ENCODE peak calls at places on chromosomes 12 and 14, in ten cellular contexts. One of them, this sample, is unnamed.
A peak's percentile ranks its signal among the peaks of the same experiment; 100 is the strongest.

GRCh38 chr12:116295327-116296263 is 18.1 kb upstream of the MED13L start:
- DNase-seq in fibroblast of lung: no peak
- DNase-seq in astrocyte of the cerebellum: no peak
- DNase-seq in colonic mucosa: no peak
- DNase-seq in brain microvascular endothelial cell: no peak
- DNase-seq in left lung: no peak
- DNase-seq in CD8-positive, alpha-beta memory T cell: no peak
- DNase-seq in astrocyte of the spinal cord: no peak
- DNase-seq in SK-N-SH: no peak
- DNase-seq in aorta: no peak
- DNase-seq in this sample: no peak

GRCh38 chr14:52131640-52132320 is 62.9 kb upstream of the NID2 start:
- DNase-seq in left lung: peak; percentile 61
- DNase-seq in colonic mucosa: peak; percentile 95
- DNase-seq in SK-N-SH: peak; percentile 89
- DNase-seq in aorta: peak; percentile 78
- DNase-seq in astrocyte of the cerebellum: peak; percentile 93
- DNase-seq in fibroblast of lung: peak; percentile 96
- DNase-seq in astrocyte of the spinal cord: peak; percentile 93
- DNase-seq in brain microvascular endothelial cell: peak; percentile 93
- DNase-seq in CD8-positive, alpha-beta memory T cell: peak; percentile 60
- DNase-seq in this sample: peak; percentile 67

GRCh38 chr12:73076760-73077159 is 804.6 kb downstream of the TRHDE start:
- DNase-seq in aorta: no peak
- DNase-seq in colonic mucosa: no peak
- DNase-seq in fibroblast of lung: no peak
- DNase-seq in CD8-positive, alpha-beta memory T cell: no peak
- DNase-seq in SK-N-SH: no peak
- DNase-seq in left lung: no peak
- DNase-seq in brain microvascular endothelial cell: no peak
- DNase-seq in astrocyte of the cerebellum: no peak
- DNase-seq in astrocyte of the spinal cord: no peak
- DNase-seq in this sample: no peak

GRCh38 chr14:99737451-99737951 is 53.4 kb downstream of the CYP46A1 start:
- DNase-seq in SK-N-SH: peak; percentile 67
- DNase-seq in left lung: peak; percentile 68
- DNase-seq in astrocyte of the spinal cord: no peak
- DNase-seq in colonic mucosa: peak; percentile 41
- DNase-seq in fibroblast of lung: no peak
- DNase-seq in aorta: peak; percentile 89
- DNase-seq in astrocyte of the cerebellum: no peak
- DNase-seq in brain microvascular endothelial cell: no peak
- DNase-seq in CD8-positive, alpha-beta memory T cell: no peak
- DNase-seq in this sample: peak; percentile 26

GRCh38 chr12:39685854-39686608 is 66.4 kb upstream of the ABCD2 start:
- DNase-seq in aorta: no peak
- DNase-seq in SK-N-SH: no peak
- DNase-seq in colonic mucosa: no peak
- DNase-seq in fibroblast of lung: no peak
- DNase-seq in astrocyte of the spinal cord: no peak
- DNase-seq in brain microvascular endothelial cell: no peak
- DNase-seq in left lung: no peak
- DNase-seq in CD8-positive, alpha-beta memory T cell: no peak
- DNase-seq in astrocyte of the cerebellum: no peak
- DNase-seq in this sample: no peak

GRCh38 chr12:78403136-78403535 is 461.4 kb upstream of the SYT1 start:
- DNase-seq in aorta: no peak
- DNase-seq in SK-N-SH: peak; percentile 16
- DNase-seq in colonic mucosa: no peak
- DNase-seq in fibroblast of lung: peak; percentile 46
- DNase-seq in astrocyte of the spinal cord: peak; percentile 80
- DNase-seq in astrocyte of the cerebellum: peak; percentile 49
- DNase-seq in CD8-positive, alpha-beta memory T cell: no peak
- DNase-seq in brain microvascular endothelial cell: peak; percentile 90
- DNase-seq in left lung: no peak
- DNase-seq in this sample: no peak

GRCh38 chr12:31832740-31833540 is 104.1 kb upstream of the AMN1 start:
- DNase-seq in colonic mucosa: no peak
- DNase-seq in aorta: no peak
- DNase-seq in astrocyte of the cerebellum: no peak
- DNase-seq in left lung: no peak
- DNase-seq in fibroblast of lung: no peak
- DNase-seq in CD8-positive, alpha-beta memory T cell: peak; percentile 49
- DNase-seq in astrocyte of the spinal cord: no peak
- DNase-seq in SK-N-SH: no peak
- DNase-seq in brain microvascular endothelial cell: no peak
- DNase-seq in this sample: no peak

GRCh38 chr12:51391047-51391837 is at the start of gene GALNT6:
- DNase-seq in fibroblast of lung: no peak
- DNase-seq in SK-N-SH: peak; percentile 76
- DNase-seq in left lung: peak; percentile 61
- DNase-seq in colonic mucosa: peak; percentile 85
- DNase-seq in CD8-positive, alpha-beta memory T cell: peak; percentile 80
- DNase-seq in astrocyte of the cerebellum: no peak
- DNase-seq in brain microvascular endothelial cell: no peak
- DNase-seq in astrocyte of the spinal cord: no peak
- DNase-seq in aorta: peak; percentile 66
- DNase-seq in this sample: peak; percentile 29

GRCh38 chr14:96255501-96256366 is at the start of gene BDKRB1:
- DNase-seq in left lung: no peak
- DNase-seq in astrocyte of the spinal cord: peak; percentile 32
- DNase-seq in CD8-positive, alpha-beta memory T cell: no peak
- DNase-seq in SK-N-SH: no peak
- DNase-seq in fibroblast of lung: peak; percentile 88
- DNase-seq in colonic mucosa: no peak
- DNase-seq in astrocyte of the cerebellum: no peak
- DNase-seq in aorta: no peak
- DNase-seq in brain microvascular endothelial cell: no peak
- DNase-seq in this sample: no peak

GRCh38 chr14:23442721-23443356 is 7.4 kb upstream of the MYH7 start:
- DNase-seq in fibroblast of lung: no peak
- DNase-seq in left lung: no peak
- DNase-seq in astrocyte of the spinal cord: no peak
- DNase-seq in SK-N-SH: no peak
- DNase-seq in aorta: no peak
- DNase-seq in astrocyte of the cerebellum: no peak
- DNase-seq in CD8-positive, alpha-beta memory T cell: no peak
- DNase-seq in colonic mucosa: no peak
- DNase-seq in brain microvascular endothelial cell: no peak
- DNase-seq in this sample: no peak

GRCh38 chr14:105531088-105531957 is 4.9 kb downstream of the TMEM121 start:
- DNase-seq in brain microvascular endothelial cell: no peak
- DNase-seq in colonic mucosa: no peak
- DNase-seq in SK-N-SH: no peak
- DNase-seq in aorta: no peak
- DNase-seq in astrocyte of the spinal cord: no peak
- DNase-seq in astrocyte of the cerebellum: no peak
- DNase-seq in CD8-positive, alpha-beta memory T cell: no peak
- DNase-seq in fibroblast of lung: no peak
- DNase-seq in left lung: no peak
- DNase-seq in this sample: no peak

GRCh38 chr14:105528197-105528858 is 1.9 kb downstream of the TMEM121 start:
- DNase-seq in aorta: peak; percentile 87
- DNase-seq in CD8-positive, alpha-beta memory T cell: peak; percentile 83
- DNase-seq in SK-N-SH: peak; percentile 97
- DNase-seq in colonic mucosa: peak; percentile 79
- DNase-seq in astrocyte of the cerebellum: peak; percentile 16
- DNase-seq in brain microvascular endothelial cell: peak; percentile 37
- DNase-seq in fibroblast of lung: peak; percentile 64
- DNase-seq in left lung: peak; percentile 74
- DNase-seq in astrocyte of the spinal cord: peak; percentile 58
- DNase-seq in this sample: peak; percentile 69

GRCh38 chr14:105528859-105529505 is 2.6 kb downstream of the TMEM121 start:
- DNase-seq in astrocyte of the cerebellum: no peak
- DNase-seq in aorta: no peak
- DNase-seq in fibroblast of lung: no peak
- DNase-seq in colonic mucosa: no peak
- DNase-seq in astrocyte of the spinal cord: no peak
- DNase-seq in CD8-positive, alpha-beta memory T cell: no peak
- DNase-seq in brain microvascular endothelial cell: no peak
- DNase-seq in SK-N-SH: no peak
- DNase-seq in left lung: no peak
- DNase-seq in this sample: no peak

GRCh38 chr14:105530446-105531087 is 4.2 kb downstream of the TMEM121 start:
- DNase-seq in aorta: no peak
- DNase-seq in left lung: no peak
- DNase-seq in fibroblast of lung: no peak
- DNase-seq in colonic mucosa: no peak
- DNase-seq in brain microvascular endothelial cell: no peak
- DNase-seq in CD8-positive, alpha-beta memory T cell: no peak
- DNase-seq in SK-N-SH: no peak
- DNase-seq in astrocyte of the cerebellum: no peak
- DNase-seq in astrocyte of the spinal cord: no peak
- DNase-seq in this sample: no peak

GRCh38 chr14:105529506-105530445 is 3.4 kb downstream of the TMEM121 start:
- DNase-seq in left lung: no peak
- DNase-seq in CD8-positive, alpha-beta memory T cell: peak; percentile 62
- DNase-seq in brain microvascular endothelial cell: no peak
- DNase-seq in SK-N-SH: no peak
- DNase-seq in fibroblast of lung: no peak
- DNase-seq in astrocyte of the cerebellum: no peak
- DNase-seq in astrocyte of the spinal cord: no peak
- DNase-seq in colonic mucosa: no peak
- DNase-seq in aorta: no peak
- DNase-seq in this sample: no peak
- H3K4me3 ChIP-seq in left lung: no peak overlapping the region
- H3K4me3 ChIP-seq in CD8-positive, alpha-beta memory T cell: peak overlapping the region; percentile 53
- H3K4me3 ChIP-seq in brain microvascular endothelial cell: no peak overlapping the region
- H3K4me3 ChIP-seq in SK-N-SH: no peak overlapping the region
- H3K4me3 ChIP-seq in fibroblast of lung: no peak overlapping the region
- H3K4me3 ChIP-seq in astrocyte of the cerebellum: no peak overlapping the region
- H3K4me3 ChIP-seq in astrocyte of the spinal cord: no peak overlapping the region
- H3K4me3 ChIP-seq in colonic mucosa: no peak overlapping the region
- H3K4me3 ChIP-seq in aorta: no peak overlapping the region
- H3K4me3 ChIP-seq in this sample: no peak overlapping the region

GRCh38 chr12:65940744-65941143 is 116.5 kb downstream of the HMGA2 start:
- DNase-seq in astrocyte of the spinal cord: no peak
- DNase-seq in fibroblast of lung: no peak
- DNase-seq in aorta: no peak
- DNase-seq in brain microvascular endothelial cell: no peak
- DNase-seq in CD8-positive, alpha-beta memory T cell: no peak
- DNase-seq in colonic mucosa: no peak
- DNase-seq in SK-N-SH: no peak
- DNase-seq in astrocyte of the cerebellum: no peak
- DNase-seq in left lung: no peak
- DNase-seq in this sample: no peak

GRCh38 chr12:65938807-65939206 is 114.5 kb downstream of the HMGA2 start:
- DNase-seq in astrocyte of the cerebellum: no peak
- DNase-seq in SK-N-SH: no peak
- DNase-seq in fibroblast of lung: no peak
- DNase-seq in aorta: no peak
- DNase-seq in brain microvascular endothelial cell: no peak
- DNase-seq in colonic mucosa: no peak
- DNase-seq in astrocyte of the spinal cord: no peak
- DNase-seq in CD8-positive, alpha-beta memory T cell: no peak
- DNase-seq in left lung: no peak
- DNase-seq in this sample: no peak

GRCh38 chr12:65944637-65945036 is 120.4 kb downstream of the HMGA2 start:
- DNase-seq in left lung: no peak
- DNase-seq in astrocyte of the spinal cord: no peak
- DNase-seq in SK-N-SH: no peak
- DNase-seq in colonic mucosa: no peak
- DNase-seq in aorta: no peak
- DNase-seq in CD8-positive, alpha-beta memory T cell: no peak
- DNase-seq in fibroblast of lung: no peak
- DNase-seq in astrocyte of the cerebellum: no peak
- DNase-seq in brain microvascular endothelial cell: no peak
- DNase-seq in this sample: no peak

GRCh38 chr12:65943388-65944137 is 119.3 kb downstream of the HMGA2 start:
- DNase-seq in astrocyte of the cerebellum: no peak
- DNase-seq in CD8-positive, alpha-beta memory T cell: no peak
- DNase-seq in left lung: no peak
- DNase-seq in astrocyte of the spinal cord: no peak
- DNase-seq in fibroblast of lung: no peak
- DNase-seq in brain microvascular endothelial cell: no peak
- DNase-seq in colonic mucosa: no peak
- DNase-seq in aorta: no peak
- DNase-seq in SK-N-SH: no peak
- DNase-seq in this sample: no peak

DNA sequence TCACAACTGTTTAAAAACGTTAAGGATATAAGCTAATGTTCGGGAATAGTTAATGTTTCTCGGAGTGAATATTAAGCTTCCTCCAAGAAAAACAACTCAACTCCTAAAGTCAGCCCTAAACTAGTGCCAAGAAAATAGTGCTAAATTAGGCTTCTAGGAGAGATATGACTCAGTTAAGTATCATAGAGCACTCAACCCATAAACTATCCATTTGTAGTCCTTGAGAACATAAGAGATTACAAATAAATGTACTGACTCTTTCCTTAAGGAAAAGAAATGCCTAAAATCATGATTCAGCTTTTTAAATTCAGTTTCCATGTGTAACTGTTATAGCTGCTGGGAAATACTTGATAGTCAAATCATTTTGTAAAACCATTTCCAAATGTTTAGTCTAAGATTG is 117.1 kb downstream of the HMGA2 start:
- DNase-seq in CD8-positive, alpha-beta memory T cell: no peak
- DNase-seq in left lung: no peak
- DNase-seq in colonic mucosa: no peak
- DNase-seq in fibroblast of lung: peak; percentile 98
- DNase-seq in SK-N-SH: no peak
- DNase-seq in astrocyte of the cerebellum: peak; percentile 74
- DNase-seq in astrocyte of the spinal cord: peak; percentile 93
- DNase-seq in aorta: no peak
- DNase-seq in brain microvascular endothelial cell: no peak
- DNase-seq in this sample: no peak
- H3K4me3 ChIP-seq in CD8-positive, alpha-beta memory T cell: no peak overlapping the region
- H3K4me3 ChIP-seq in left lung: no peak overlapping the region
- H3K4me3 ChIP-seq in colonic mucosa: no peak overlapping the region
- H3K4me3 ChIP-seq in fibroblast of lung: peak overlapping the region; percentile 6
- H3K4me3 ChIP-seq in SK-N-SH: no peak overlapping the region
- H3K4me3 ChIP-seq in astrocyte of the cerebellum: no peak overlapping the region
- H3K4me3 ChIP-seq in astrocyte of the spinal cord: no peak overlapping the region
- H3K4me3 ChIP-seq in aorta: peak overlapping the region; percentile 18
- H3K4me3 ChIP-seq in brain microvascular endothelial cell: no peak overlapping the region
- H3K4me3 ChIP-seq in this sample: no peak overlapping the region

DNA sequence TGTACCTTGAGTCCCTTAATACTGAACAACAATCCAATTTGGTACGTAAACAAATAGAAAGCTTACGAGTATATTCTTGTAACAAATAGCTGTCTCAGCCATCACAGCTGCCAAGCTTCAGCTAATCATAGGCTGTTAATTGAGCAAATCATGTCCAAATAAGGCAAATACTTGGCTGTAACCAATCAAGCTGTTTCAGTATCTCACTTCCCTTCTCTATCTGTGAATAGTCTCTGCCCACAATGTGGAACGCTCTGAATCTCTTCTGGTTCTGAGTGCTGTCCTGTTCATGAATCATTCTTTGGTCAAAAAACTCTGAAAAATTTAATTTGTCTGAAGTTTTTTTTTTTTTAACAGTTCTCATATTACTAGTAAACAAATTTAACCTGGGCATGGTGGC is 5.8 kb upstream of the NEMF start:
- DNase-seq in CD8-positive, alpha-beta memory T cell: no peak
- DNase-seq in astrocyte of the cerebellum: no peak
- DNase-seq in brain microvascular endothelial cell: no peak
- DNase-seq in colonic mucosa: no peak
- DNase-seq in SK-N-SH: no peak
- DNase-seq in left lung: no peak
- DNase-seq in astrocyte of the spinal cord: no peak
- DNase-seq in fibroblast of lung: no peak
- DNase-seq in aorta: no peak
- DNase-seq in this sample: no peak
- H3K4me3 ChIP-seq in CD8-positive, alpha-beta memory T cell: no peak overlapping the region
- H3K4me3 ChIP-seq in astrocyte of the cerebellum: no peak overlapping the region
- H3K4me3 ChIP-seq in brain microvascular endothelial cell: no peak overlapping the region
- H3K4me3 ChIP-seq in colonic mucosa: no peak overlapping the region
- H3K4me3 ChIP-seq in SK-N-SH: no peak overlapping the region
- H3K4me3 ChIP-seq in left lung: no peak overlapping the region
- H3K4me3 ChIP-seq in astrocyte of the spinal cord: no peak overlapping the region
- H3K4me3 ChIP-seq in fibroblast of lung: no peak overlapping the region
- H3K4me3 ChIP-seq in aorta: no peak overlapping the region
- H3K4me3 ChIP-seq in this sample: no peak overlapping the region

GRCh38 chr12:57198329-57198728 is 18.3 kb upstream of the NXPH4 start:
- DNase-seq in aorta: no peak
- DNase-seq in colonic mucosa: no peak
- DNase-seq in CD8-positive, alpha-beta memory T cell: no peak
- DNase-seq in astrocyte of the cerebellum: no peak
- DNase-seq in fibroblast of lung: no peak
- DNase-seq in brain microvascular endothelial cell: no peak
- DNase-seq in astrocyte of the spinal cord: no peak
- DNase-seq in left lung: no peak
- DNase-seq in SK-N-SH: no peak
- DNase-seq in this sample: no peak
- H3K4me3 ChIP-seq in aorta: no peak overlapping the region
- H3K4me3 ChIP-seq in colonic mucosa: no peak overlapping the region
- H3K4me3 ChIP-seq in CD8-positive, alpha-beta memory T cell: no peak overlapping the region
- H3K4me3 ChIP-seq in astrocyte of the cerebellum: no peak overlapping the region
- H3K4me3 ChIP-seq in fibroblast of lung: no peak overlapping the region
- H3K4me3 ChIP-seq in brain microvascular endothelial cell: no peak overlapping the region
- H3K4me3 ChIP-seq in astrocyte of the spinal cord: no peak overlapping the region
- H3K4me3 ChIP-seq in left lung: no peak overlapping the region
- H3K4me3 ChIP-seq in SK-N-SH: no peak overlapping the region
- H3K4me3 ChIP-seq in this sample: no peak overlapping the region